ENCODE peak calls at places on chromosome 9, in seven cellular contexts. I is body of pancreas; K is AG10803; Y is mucosa of gallbladder; C is activated naive CD8-positive, alpha-beta T cell treated with anti-CD3 and anti-CD28 coated beads, Interleukin-2, amount 50 U/mL, for 24 hours; H is activated CD8-positive, alpha-beta T cell treated with anti-CD3 and anti-CD28 coated beads, Interleukin-2, amount 10 ng/mL, durations not matched to agents 7 days and 5 days; N is NCI-H1694 treated with DMSO at 0.1 percent for 48 hours. G is an unnamed sample.

GRCh38 chr9:87882627-87883026 is at the start of gene SPATA31E1:
- DNase-seq in K (no peak), N (no peak), I (no peak), Y (no peak), H (no peak), C (no peak), G (no peak)

GRCh38 chr9:92983984-92984589 is 36.8 kb downstream of the FGD3 start:
- DNase-seq in N (no peak), C (no peak), I (no peak), H (no peak), Y (no peak), K (no peak), G (no peak)

GRCh38 chr9:100466171-100466827 is 6.7 kb upstream of the TMEFF1 start:
- DNase-seq in K (no peak), Y (no peak), H (no peak), C (no peak), N (no peak), I (peak), G (no peak)

GRCh38 chr9:82488702-82489578 is 500.4 kb downstream of the SPATA31D1 start:
- DNase-seq in H (no peak), K (peak), I (peak), Y (peak), C (no peak), N (peak), G (no peak)

GRCh38 chr9:123375725-123376132 is 19.7 kb downstream of the CRB2 start:
- DNase-seq in N (no peak), I (no peak), Y (no peak), H (no peak), K (peak), C (no peak), G (no peak)

GRCh38 chr9:115765060-115765459 is 388.5 kb upstream of the PAPPA start:
- DNase-seq in H (no peak), N (no peak), C (no peak), I (no peak), K (no peak), Y (no peak), G (no peak)

GRCh38 chr9:76576344-76576743 is 117.4 kb downstream of the GCNT1 start:
- DNase-seq in Y (peak), N (no peak), H (peak), I (no peak), C (peak), K (peak), G (no peak)

GRCh38 chr9:98222885-98223640 is 30.6 kb upstream of the CORO2A start:
- DNase-seq in I (no peak), N (no peak), C (no peak), K (peak), H (no peak), Y (no peak), G (no peak)

GRCh38 chr9:110978516-110978915 is 59.8 kb downstream of the LPAR1 start:
- DNase-seq in Y (no peak), K (no peak), I (no peak), C (no peak), N (no peak), H (no peak), G (no peak)

GRCh38 chr9:137598943-137599342 is 6.5 kb upstream of the ARRDC1 start:
- DNase-seq in H (no peak), Y (no peak), I (no peak), C (no peak), K (no peak), N (no peak), G (no peak)

GRCh38 chr9:122394265-122395242 is 23.7 kb downstream of the PTGS1 start:
- DNase-seq in I (no peak), Y (peak), N (no peak), C (no peak), K (peak), H (peak), G (no peak)

GRCh38 chr9:90645721-90646120 is 3.1 kb upstream of the DIRAS2 start:
- DNase-seq in N (no peak), K (no peak), H (no peak), Y (no peak), C (no peak), I (no peak), G (no peak)

GRCh38 chr9:129312251-129312650 is 134.2 kb upstream of the IER5L start:
- DNase-seq in N (no peak), Y (no peak), C (no peak), K (no peak), I (no peak), H (no peak), G (no peak)

GRCh38 chr9:134827559-134827958 is 53.1 kb upstream of the FCN2 start:
- DNase-seq in I (no peak), K (no peak), C (no peak), H (no peak), N (no peak), Y (no peak), G (no peak)

GRCh38 chr9:137396227-137396626 is 26.7 kb downstream of the EXD3 start:
- DNase-seq in I (no peak), C (no peak), Y (no peak), K (peak), N (no peak), H (no peak), G (no peak)

GRCh38 chr9:35904966-35905781 is 828 bp upstream of the HRCT1 start:
- DNase-seq in I (no peak), Y (no peak), H (no peak), N (no peak), K (peak), C (no peak), G (no peak)

GRCh38 chr9:5502553-5502952 is 7.8 kb upstream of the PDCD1LG2 start:
- DNase-seq in K (no peak), H (no peak), C (no peak), I (no peak), N (no peak), Y (no peak), G (no peak)

GRCh38 chr9:101158361-101158760 is 129.8 kb downstream of the PLPPR1 start:
- DNase-seq in I (no peak), K (no peak), C (no peak), Y (no peak), N (no peak), H (no peak), G (no peak)

GRCh38 chr9:92350740-92351133 is 25.0 kb downstream of the CENPP start:
- DNase-seq in N (no peak), C (no peak), H (no peak), I (no peak), Y (no peak), K (no peak), G (no peak)

GRCh38 chr9:130454812-130455325 is 10.1 kb downstream of the ASS1 start:
- DNase-seq in C (no peak), K (no peak), I (no peak), H (no peak), Y (no peak), N (no peak), G (no peak)

GRCh38 chr9:127726871-127727270 is 8.2 kb downstream of the TOR2A start:
- DNase-seq in N (no peak), H (no peak), Y (no peak), K (no peak), I (no peak), C (no peak), G (no peak)